ENCODE peak calls at places on chromosomes 7 and 10, in eight cellular contexts. H, Y, I, O, V, F, B and A are unnamed samples.

GRCh38 chr7:584122-584465 is 64.4 kb upstream of the PDGFA start:
- DNase-seq in B (no peak), Y (no peak), F (no peak), H (no peak), O (no peak), V (no peak), I (peak), A (peak)

GRCh38 chr10:34530778-34531177 is 284.3 kb downstream of the PARD3 start:
- DNase-seq in H (no peak), O (no peak), V (no peak), Y (no peak), I (no peak), B (no peak), F (no peak), A (no peak)

GRCh38 chr7:100087055-100087750 is 1.6 kb upstream of the COPS6 start:
- DNase-seq in H (peak), B (no peak), F (no peak), I (no peak), V (no peak), Y (peak), O (no peak), A (no peak)

GRCh38 chr7:27155816-27156507 is 513 bp downstream of the HOXA7 start:
- DNase-seq in V (peak), B (no peak), F (peak), Y (no peak), H (peak), O (peak), I (peak), A (peak)

GRCh38 chr10:17074548-17074860 is 55.1 kb downstream of the CUBN start:
- DNase-seq in O (no peak), V (no peak), I (no peak), B (no peak), F (no peak), Y (no peak), H (no peak), A (no peak)

GRCh38 chr10:47283848-47284247 is 16.1 kb upstream of the GDF10 start:
- DNase-seq in V (no peak), B (no peak), F (peak), H (no peak), Y (no peak), O (no peak), I (no peak), A (no peak)

GRCh38 chr10:22042557-22043326 is 39.2 kb upstream of the DNAJC1 start:
- DNase-seq in Y (peak), O (no peak), I (no peak), H (peak), V (no peak), B (no peak), F (no peak), A (no peak)

GRCh38 chr10:3803884-3804741 is 19.1 kb upstream of the KLF6 start:
- DNase-seq in O (no peak), V (no peak), H (no peak), Y (no peak), B (no peak), I (no peak), F (no peak), A (no peak)

GRCh38 chr7:2299853-2300512 is 14.3 kb downstream of the SNX8 start:
- DNase-seq in Y (no peak), V (no peak), I (no peak), O (no peak), H (no peak), B (no peak), F (no peak), A (no peak)

GRCh38 chr7:104156842-104157277 is 51.0 kb downstream of the ORC5 start:
- DNase-seq in O (no peak), V (no peak), Y (no peak), H (peak), B (no peak), F (no peak), I (no peak), A (no peak)

GRCh38 chr7:151520419-151521229 is 929 bp upstream of the RHEB start:
- DNase-seq in I (peak), F (peak), H (no peak), Y (peak), O (peak), B (no peak), V (peak), A (peak)

GRCh38 chr7:130941322-130942210 is 207.6 kb upstream of the KLF14 start:
- DNase-seq in V (peak), H (peak), O (peak), Y (no peak), B (no peak), I (peak), F (peak), A (peak)
- TF ChIP-seq POLR2A in V (peak), H (no peak), O (peak), Y (no peak), B (peak), I (peak), F (no peak), A (no peak)

GRCh38 chr10:63465293-63466167 is at the start of gene JMJD1C:
- DNase-seq in F (peak), I (peak), O (peak), Y (peak), V (peak), H (peak), B (peak), A (peak)
- TF ChIP-seq POLR2A in F (peak), I (peak), O (peak), Y (peak), V (peak), H (peak), B (peak), A (no peak)

GRCh38 chr10:79246209-79246581 is 101.1 kb upstream of the PPIF start:
- DNase-seq in O (peak), H (no peak), B (no peak), I (no peak), Y (no peak), V (peak), F (peak), A (peak)
- TF ChIP-seq POLR2A in O (no peak), H (no peak), B (no peak), I (no peak), Y (no peak), V (no peak), F (no peak), A (no peak)

GRCh38 chr10:18681971-18682403 is 22.8 kb downstream of the ARL5B start:
- DNase-seq in V (no peak), F (no peak), Y (no peak), I (no peak), O (no peak), B (no peak), H (peak), A (no peak)
- TF ChIP-seq POLR2A in V (no peak), F (no peak), Y (no peak), I (no peak), O (no peak), B (no peak), H (no peak), A (no peak)

GRCh38 chr10:69327463-69328345 is 49.4 kb downstream of the HK1 start:
- DNase-seq in I (peak), F (peak), O (peak), Y (no peak), H (no peak), V (no peak), B (peak), A (peak)
- TF ChIP-seq POLR2A in I (no peak), F (no peak), O (no peak), Y (no peak), H (no peak), V (no peak), B (peak), A (no peak)

GRCh38 chr7:114302858-114303257 is 111.8 kb upstream of the FOXP2 start:
- DNase-seq in O (no peak), I (no peak), F (no peak), H (no peak), V (no peak), B (no peak), Y (no peak), A (no peak)
- TF ChIP-seq POLR2A in O (no peak), I (no peak), F (no peak), H (no peak), V (no peak), B (no peak), Y (no peak), A (no peak)